ENCODE peak calls at places on chromosomes 16 and 17, in five cellular contexts. One of them, this sample, is unnamed.

GRCh38 chr16:27374794-27375499 is 27.0 kb upstream of the IL21R start:
- DNase-seq in hippocampal formation: peak
- DNase-seq in AG08396: peak
- DNase-seq in HAP-1: peak
- DNase-seq in spleen: peak
- DNase-seq in this sample: peak

GRCh38 chr16:10514369-10515055 is 65.9 kb downstream of the EMP2 start:
- DNase-seq in hippocampal formation: no peak
- DNase-seq in AG08396: peak
- DNase-seq in HAP-1: peak
- DNase-seq in spleen: no peak
- DNase-seq in this sample: no peak

GRCh38 chr17:16927641-16928321 is 44.1 kb downstream of the TNFRSF13B start:
- DNase-seq in hippocampal formation: no peak
- DNase-seq in AG08396: no peak
- DNase-seq in HAP-1: no peak
- DNase-seq in spleen: peak
- DNase-seq in this sample: no peak

GRCh38 chr17:76265624-76266243 is 586 bp downstream of the UBALD2 start:
- DNase-seq in hippocampal formation: peak
- DNase-seq in AG08396: peak
- DNase-seq in HAP-1: peak
- DNase-seq in spleen: peak
- DNase-seq in this sample: no peak

GRCh38 chr16:30526137-30526822 is at the start of gene ZNF768:
- DNase-seq in hippocampal formation: peak
- DNase-seq in AG08396: peak
- DNase-seq in HAP-1: no peak
- DNase-seq in spleen: peak
- DNase-seq in this sample: no peak

GRCh38 chr17:76820039-76820438 is 48.2 kb upstream of the MGAT5B start:
- DNase-seq in hippocampal formation: no peak
- DNase-seq in AG08396: no peak
- DNase-seq in HAP-1: no peak
- DNase-seq in spleen: no peak
- DNase-seq in this sample: peak

GRCh38 chr17:40362696-40363479 is 1.6 kb downstream of the GJD3 start:
- DNase-seq in hippocampal formation: no peak
- DNase-seq in AG08396: peak
- DNase-seq in HAP-1: peak
- DNase-seq in spleen: peak
- DNase-seq in this sample: no peak

GRCh38 chr16:47905771-47906170 is 250.0 kb downstream of the ABCC12 start:
- DNase-seq in hippocampal formation: no peak
- DNase-seq in AG08396: no peak
- DNase-seq in HAP-1: no peak
- DNase-seq in spleen: no peak
- DNase-seq in this sample: no peak

GRCh38 chr16:74740795-74741304 is 33.8 kb downstream of the FA2H start:
- DNase-seq in hippocampal formation: peak
- DNase-seq in AG08396: peak
- DNase-seq in HAP-1: no peak
- DNase-seq in spleen: peak
- DNase-seq in this sample: no peak

GRCh38 chr17:17987901-17988300 is 15.2 kb downstream of the DRC3 start:
- DNase-seq in hippocampal formation: no peak
- DNase-seq in AG08396: no peak
- DNase-seq in HAP-1: no peak
- DNase-seq in spleen: no peak
- DNase-seq in this sample: no peak

GRCh38 chr16:17273142-17273561 is 197.6 kb downstream of the XYLT1 start:
- DNase-seq in hippocampal formation: no peak
- DNase-seq in AG08396: peak
- DNase-seq in HAP-1: no peak
- DNase-seq in spleen: no peak
- DNase-seq in this sample: no peak

GRCh38 chr17:77210331-77210730 is 69.6 kb downstream of the SEC14L1 start:
- DNase-seq in hippocampal formation: no peak
- DNase-seq in AG08396: no peak
- DNase-seq in HAP-1: no peak
- DNase-seq in spleen: peak
- DNase-seq in this sample: no peak

GRCh38 chr17:78759203-78759968 is 22.7 kb downstream of the CYTH1 start:
- DNase-seq in hippocampal formation: no peak
- DNase-seq in AG08396: no peak
- DNase-seq in HAP-1: peak
- DNase-seq in spleen: peak
- DNase-seq in this sample: no peak

GRCh38 chr17:37816951-37817350 is 72.1 kb upstream of the HNF1B start:
- DNase-seq in hippocampal formation: no peak
- DNase-seq in AG08396: no peak
- DNase-seq in HAP-1: no peak
- DNase-seq in spleen: no peak
- DNase-seq in this sample: no peak

GRCh38 chr17:64067642-64068041 is 47.2 kb upstream of the ICAM2 start:
- DNase-seq in hippocampal formation: no peak
- DNase-seq in AG08396: no peak
- DNase-seq in HAP-1: no peak
- DNase-seq in spleen: no peak
- DNase-seq in this sample: no peak

GRCh38 chr17:2374549-2375285 is 26.1 kb downstream of the MNT start:
- DNase-seq in hippocampal formation: no peak
- DNase-seq in AG08396: no peak
- DNase-seq in HAP-1: no peak
- DNase-seq in spleen: no peak
- DNase-seq in this sample: no peak

GRCh38 chr16:53968896-53969295 is 264.9 kb downstream of the FTO start:
- DNase-seq in hippocampal formation: no peak
- DNase-seq in AG08396: no peak
- DNase-seq in HAP-1: no peak
- DNase-seq in spleen: no peak
- DNase-seq in this sample: no peak

GRCh38 chr16:76963614-76964315 is 227.2 kb upstream of the MON1B start:
- DNase-seq in hippocampal formation: no peak
- DNase-seq in AG08396: no peak
- DNase-seq in HAP-1: no peak
- DNase-seq in spleen: no peak
- DNase-seq in this sample: no peak

GRCh38 chr17:17493249-17493985 is 2.8 kb downstream of the RASD1 start:
- DNase-seq in hippocampal formation: no peak
- DNase-seq in AG08396: no peak
- DNase-seq in HAP-1: peak
- DNase-seq in spleen: peak
- DNase-seq in this sample: no peak

GRCh38 chr17:17938388-17939107 is 33.7 kb downstream of the TOM1L2 start:
- DNase-seq in hippocampal formation: no peak
- DNase-seq in AG08396: no peak
- DNase-seq in HAP-1: no peak
- DNase-seq in spleen: no peak
- DNase-seq in this sample: no peak

GRCh38 chr17:12597895-12598294 is 67.8 kb upstream of the MYOCD start:
- DNase-seq in hippocampal formation: no peak
- DNase-seq in AG08396: no peak
- DNase-seq in HAP-1: no peak
- DNase-seq in spleen: no peak
- DNase-seq in this sample: no peak

GRCh38 chr17:73797594-73798110 is 153.4 kb upstream of the SDK2 start:
- DNase-seq in hippocampal formation: no peak
- DNase-seq in AG08396: no peak
- DNase-seq in HAP-1: no peak
- DNase-seq in spleen: no peak
- DNase-seq in this sample: no peak

GRCh38 chr17:79114455-79115301 is 40.1 kb downstream of the ENGASE start:
- DNase-seq in hippocampal formation: peak
- DNase-seq in AG08396: no peak
- DNase-seq in HAP-1: no peak
- DNase-seq in spleen: no peak
- DNase-seq in this sample: no peak

GRCh38 chr17:51435641-51436091 is 175.3 kb downstream of the UTP18 start:
- DNase-seq in hippocampal formation: peak
- DNase-seq in AG08396: no peak
- DNase-seq in HAP-1: peak
- DNase-seq in spleen: no peak
- DNase-seq in this sample: no peak

GRCh38 chr17:36687736-36688135 is 86.4 kb downstream of the MRM1 start:
- DNase-seq in hippocampal formation: no peak
- DNase-seq in AG08396: no peak
- DNase-seq in HAP-1: no peak
- DNase-seq in spleen: no peak
- DNase-seq in this sample: no peak

GRCh38 chr17:76714822-76715461 is 4.2 kb upstream of the MXRA7 start:
- DNase-seq in hippocampal formation: peak
- DNase-seq in AG08396: peak
- DNase-seq in HAP-1: no peak
- DNase-seq in spleen: peak
- DNase-seq in this sample: no peak

GRCh38 chr17:40952675-40953074 is 14.1 kb downstream of the KRT39 start:
- DNase-seq in hippocampal formation: no peak
- DNase-seq in AG08396: peak
- DNase-seq in HAP-1: no peak
- DNase-seq in spleen: no peak
- DNase-seq in this sample: no peak